ENCODE peak calls at places on chromosome 12, in seven cellular contexts. One of them, this sample, is unnamed.

GRCh38 chr12:64457036-64457435 is 5.1 kb downstream of the TBK1 start:
- DNase-seq in ascending aorta: no peak
- DNase-seq in adrenal gland: peak; percentile 41
- DNase-seq in GM12865: no peak
- DNase-seq in iris pigment epithelial cell: peak; percentile 60
- DNase-seq in hippocampal formation: no peak
- DNase-seq in GM06990: no peak
- DNase-seq in this sample: no peak

GRCh38 chr12:20188930-20189653 is 179.2 kb upstream of the PDE3A start:
- DNase-seq in ascending aorta: no peak
- DNase-seq in iris pigment epithelial cell: no peak
- DNase-seq in adrenal gland: no peak
- DNase-seq in GM12865: no peak
- DNase-seq in hippocampal formation: no peak
- DNase-seq in GM06990: no peak
- DNase-seq in this sample: no peak

GRCh38 chr12:113305281-113305856 is 29.5 kb downstream of the SLC8B1 start:
- DNase-seq in adrenal gland: no peak
- DNase-seq in GM12865: no peak
- DNase-seq in ascending aorta: no peak
- DNase-seq in hippocampal formation: peak; percentile 35
- DNase-seq in GM06990: no peak
- DNase-seq in iris pigment epithelial cell: no peak
- DNase-seq in this sample: no peak

GRCh38 chr12:120363274-120363855 is 5.6 kb downstream of the MSI1 start:
- DNase-seq in GM06990: no peak
- DNase-seq in GM12865: no peak
- DNase-seq in ascending aorta: no peak
- DNase-seq in hippocampal formation: no peak
- DNase-seq in adrenal gland: no peak
- DNase-seq in iris pigment epithelial cell: no peak
- DNase-seq in this sample: no peak

GRCh38 chr12:754238-754816 is 1.9 kb downstream of the WNK1 start:
- DNase-seq in iris pigment epithelial cell: peak; percentile 32
- DNase-seq in GM06990: no peak
- DNase-seq in GM12865: peak; percentile 7
- DNase-seq in adrenal gland: no peak
- DNase-seq in ascending aorta: no peak
- DNase-seq in hippocampal formation: peak; percentile 26
- DNase-seq in this sample: peak; percentile 31

GRCh38 chr12:4280351-4281163 is 7.0 kb downstream of the CCND2 start:
- DNase-seq in GM12865: no peak
- DNase-seq in GM06990: no peak
- DNase-seq in ascending aorta: peak; percentile 71
- DNase-seq in hippocampal formation: no peak
- DNase-seq in adrenal gland: peak; percentile 84
- DNase-seq in iris pigment epithelial cell: no peak
- DNase-seq in this sample: no peak

GRCh38 chr12:50598321-50598862 is 93.6 kb downstream of the DIP2B start:
- DNase-seq in GM06990: no peak
- DNase-seq in adrenal gland: peak; percentile 56
- DNase-seq in hippocampal formation: no peak
- DNase-seq in iris pigment epithelial cell: peak; percentile 49
- DNase-seq in GM12865: no peak
- DNase-seq in ascending aorta: no peak
- DNase-seq in this sample: no peak

GRCh38 chr12:51868821-51869489 is 18.9 kb upstream of the ANKRD33 start:
- DNase-seq in GM12865: no peak
- DNase-seq in ascending aorta: no peak
- DNase-seq in adrenal gland: no peak
- DNase-seq in hippocampal formation: no peak
- DNase-seq in iris pigment epithelial cell: no peak
- DNase-seq in GM06990: no peak
- DNase-seq in this sample: no peak

GRCh38 chr12:120659151-120659525 is 18.7 kb downstream of the CABP1 start:
- DNase-seq in iris pigment epithelial cell: no peak
- DNase-seq in hippocampal formation: no peak
- DNase-seq in GM12865: no peak
- DNase-seq in ascending aorta: no peak
- DNase-seq in GM06990: no peak
- DNase-seq in adrenal gland: no peak
- DNase-seq in this sample: no peak

GRCh38 chr12:116169071-116169470 is 108.4 kb downstream of the MED13L start:
- DNase-seq in adrenal gland: no peak
- DNase-seq in ascending aorta: no peak
- DNase-seq in GM06990: no peak
- DNase-seq in hippocampal formation: no peak
- DNase-seq in GM12865: no peak
- DNase-seq in iris pigment epithelial cell: no peak
- DNase-seq in this sample: no peak

GRCh38 chr12:94980577-94980976 is 22.9 kb downstream of the NDUFA12 start:
- DNase-seq in iris pigment epithelial cell: peak; percentile 74
- DNase-seq in GM06990: no peak
- DNase-seq in hippocampal formation: peak; percentile 44
- DNase-seq in adrenal gland: no peak
- DNase-seq in GM12865: peak; percentile 19
- DNase-seq in ascending aorta: no peak
- DNase-seq in this sample: no peak

GRCh38 chr12:117171499-117172162 is 18.6 kb downstream of the FBXO21 start:
- DNase-seq in ascending aorta: no peak
- DNase-seq in iris pigment epithelial cell: no peak
- DNase-seq in GM06990: no peak
- DNase-seq in adrenal gland: no peak
- DNase-seq in hippocampal formation: no peak
- DNase-seq in GM12865: no peak
- DNase-seq in this sample: no peak

GRCh38 chr12:48810817-48811453 is 7.4 kb upstream of the CACNB3 start:
- DNase-seq in ascending aorta: no peak
- DNase-seq in iris pigment epithelial cell: peak; percentile 95
- DNase-seq in adrenal gland: no peak
- DNase-seq in hippocampal formation: no peak
- DNase-seq in GM06990: no peak
- DNase-seq in GM12865: no peak
- DNase-seq in this sample: no peak

GRCh38 chr12:1691123-1692007 is 495 bp downstream of the ADIPOR2 start:
- DNase-seq in hippocampal formation: no peak
- DNase-seq in iris pigment epithelial cell: no peak
- DNase-seq in adrenal gland: peak; percentile 55
- DNase-seq in GM12865: peak; percentile 60
- DNase-seq in GM06990: no peak
- DNase-seq in ascending aorta: peak; percentile 70
- DNase-seq in this sample: no peak

GRCh38 chr12:89825591-89826449 is 117.2 kb upstream of the ATP2B1 start:
- DNase-seq in hippocampal formation: no peak
- DNase-seq in GM06990: peak; percentile 24
- DNase-seq in adrenal gland: no peak
- DNase-seq in ascending aorta: no peak
- DNase-seq in iris pigment epithelial cell: peak; percentile 51
- DNase-seq in GM12865: peak; percentile 54
- DNase-seq in this sample: no peak